ENCODE peak calls at places on chromosomes 5 and 9, in four cellular contexts. Z is left ventricle myocardium inferior; U is CD8-positive, alpha-beta T cell; J is NCI-H2171 treated with DMSO at 0.1 percent for 48 hours. Y is an unnamed sample.

GRCh38 chr9:114413909-114414308 is 26.1 kb upstream of the AKNA start:
- DNase-seq in Z (no peak), U (no peak), J (no peak), Y (no peak)

GRCh38 chr9:131976157-131976740 is 103.4 kb downstream of the MED27 start:
- DNase-seq in Z (no peak), U (no peak), J (no peak), Y (no peak)

GRCh38 chr9:103242025-103242424 is 246.9 kb downstream of the CYLC2 start:
- DNase-seq in Z (no peak), U (no peak), J (no peak), Y (no peak)

GRCh38 chr5:143791848-143792701 is 19.9 kb upstream of the HMHB1 start:
- DNase-seq in Z (no peak), U (no peak), J (peak), Y (peak)

GRCh38 chr9:87359264-87359663 is 138.4 kb upstream of the DAPK1 start:
- DNase-seq in Z (no peak), U (no peak), J (no peak), Y (no peak)

GRCh38 chr5:169157064-169157463 is 143.9 kb downstream of the SLIT3 start:
- DNase-seq in Z (no peak), U (no peak), J (no peak), Y (no peak)

GRCh38 chr9:123111977-123112869 is 78.8 kb downstream of the GPR21 start:
- DNase-seq in Z (peak), U (no peak), J (no peak), Y (no peak)

GRCh38 chr9:136857606-136858412 is 5.7 kb downstream of the MAMDC4 start:
- DNase-seq in Z (peak), U (no peak), J (no peak), Y (no peak)

GRCh38 chr9:126283799-126284465 is 42.7 kb upstream of the MVB12B start:
- DNase-seq in Z (no peak), U (no peak), J (no peak), Y (no peak)

GRCh38 chr5:37840036-37840909 is at the start of gene GDNF:
- DNase-seq in Z (peak), U (no peak), J (peak), Y (peak)

GRCh38 chr5:125786021-125786420 is 637.2 kb upstream of the GRAMD2B start:
- DNase-seq in Z (no peak), U (no peak), J (no peak), Y (no peak)

GRCh38 chr5:166582416-166582815 is 1709.0 kb upstream of the WWC1 start:
- DNase-seq in Z (no peak), U (no peak), J (no peak), Y (no peak)

GRCh38 chr5:1815881-1816292 is 14.7 kb downstream of the NDUFS6 start:
- DNase-seq in Z (no peak), U (no peak), J (no peak), Y (no peak)

GRCh38 chr5:164235176-164235914 is 729.9 kb downstream of the MAT2B start:
- DNase-seq in Z (no peak), U (no peak), J (no peak), Y (no peak)

GRCh38 chr9:121826711-121827110 is 175.3 kb downstream of the DAB2IP start:
- DNase-seq in Z (no peak), U (no peak), J (no peak), Y (no peak)

GRCh38 chr5:154995679-154996078 is 17.9 kb upstream of the KIF4B start:
- DNase-seq in Z (no peak), U (no peak), J (no peak), Y (no peak)

GRCh38 chr5:1637639-1638481 is 114.1 kb upstream of the LPCAT1 start:
- DNase-seq in Z (no peak), U (no peak), J (no peak), Y (no peak)

GRCh38 chr5:5886812-5887486 is 464.5 kb downstream of the ICE1 start:
- DNase-seq in Z (no peak), U (peak), J (peak), Y (no peak)

GRCh38 chr5:143376911-143377838 is 26.3 kb downstream of the NR3C1 start:
- DNase-seq in Z (no peak), U (no peak), J (no peak), Y (no peak)

GRCh38 chr9:131621551-131622321 is 76.4 kb downstream of the PRRT1B start:
- DNase-seq in Z (no peak), U (peak), J (peak), Y (no peak)

GRCh38 chr5:53446908-53447307 is 33.5 kb upstream of the FST start:
- DNase-seq in Z (no peak), U (no peak), J (no peak), Y (no peak)

GRCh38 chr9:92614763-92615441 is 55.0 kb downstream of the IPPK start:
- DNase-seq in Z (no peak), U (no peak), J (no peak), Y (no peak)

GRCh38 chr9:81414836-81415235 is 274.5 kb downstream of the TLE1 start:
- DNase-seq in Z (no peak), U (no peak), J (no peak), Y (no peak)

GRCh38 chr5:11234501-11234911 is 473.5 kb upstream of the DAP start:
- DNase-seq in Z (peak), U (peak), J (no peak), Y (no peak)

GRCh38 chr9:135413461-135413860 is 66.1 kb upstream of the PPP1R26 start:
- DNase-seq in Z (no peak), U (no peak), J (no peak), Y (no peak)

GRCh38 chr5:100950975-100951374 is 47.9 kb upstream of the ST8SIA4 start:
- DNase-seq in Z (no peak), U (no peak), J (no peak), Y (no peak)

GRCh38 chr9:7118653-7119052 is 360.9 kb downstream of the KDM4C start:
- DNase-seq in Z (no peak), U (no peak), J (no peak), Y (no peak)

GRCh38 chr9:108526518-108526917 is 329.3 kb downstream of the ACTL7B start:
- DNase-seq in Z (no peak), U (no peak), J (no peak), Y (no peak)

GRCh38 chr5:68261174-68262021 is 45.8 kb downstream of the PIK3R1 start:
- DNase-seq in Z (no peak), U (no peak), J (no peak), Y (peak)

GRCh38 chr9:76873056-76873792 is 32.7 kb downstream of the PRUNE2 start:
- DNase-seq in Z (no peak), U (no peak), J (no peak), Y (no peak)

GRCh38 chr5:1505506-1506241 is 18.1 kb downstream of the LPCAT1 start:
- DNase-seq in Z (no peak), U (no peak), J (peak), Y (peak)

GRCh38 chr9:95852059-95853032 is 23.1 kb upstream of the ERCC6L2 start:
- DNase-seq in Z (no peak), U (no peak), J (no peak), Y (no peak)

GRCh38 chr5:39891376-39891775 is 466.6 kb upstream of the DAB2 start:
- DNase-seq in Z (no peak), U (no peak), J (no peak), Y (no peak)

GRCh38 chr9:113928269-113928668 is 52.2 kb downstream of the ZNF618 start:
- DNase-seq in Z (no peak), U (no peak), J (no peak), Y (no peak)

GRCh38 chr9:126989847-126990821 is 75.6 kb downstream of the RALGPS1 start:
- DNase-seq in Z (peak), U (no peak), J (no peak), Y (no peak)

GRCh38 chr9:132673355-132673754 is 3.1 kb downstream of the GTF3C4 start:
- DNase-seq in Z (no peak), U (no peak), J (peak), Y (no peak)

Y was measured in NCI-H1694 treated with DMSO at 0.1 percent for 48 hours.